ENCODE peak calls at places on chromosomes 13 and 19, in nine cellular contexts. N is lower leg skin; T is thoracic aorta; I is GM12865; M is endothelial cell; F is dorsolateral prefrontal cortex; O is CD4-positive, alpha-beta T cell; P is colonic mucosa; Y is AG09309. R is an unnamed sample.

GRCh38 chr13:39862891-39863290 is 207.4 kb downstream of the COG6 start:
- DNase-seq in F (no peak), I (no peak), N (no peak), T (no peak), M (no peak), Y (no peak), O (no peak), P (no peak), R (no peak)

GRCh38 chr13:44876782-44877324 is 112.4 kb downstream of the NUFIP1 start:
- DNase-seq in N (no peak), F (no peak), O (no peak), T (no peak), M (peak), I (peak), Y (no peak), P (no peak), R (no peak)

GRCh38 chr19:40610396-40611064 is 9.4 kb downstream of the LTBP4 start:
- DNase-seq in M (no peak), I (no peak), T (no peak), Y (no peak), F (no peak), N (no peak), O (peak), P (peak), R (no peak)

GRCh38 chr13:22357132-22357531 is 686.3 kb downstream of the FGF9 start:
- DNase-seq in P (no peak), F (no peak), M (no peak), O (no peak), I (no peak), T (no peak), Y (no peak), N (no peak), R (no peak)

GRCh38 chr19:32692727-32693061 is 1.1 kb downstream of the NUDT19 start:
- DNase-seq in N (no peak), I (peak), P (no peak), F (no peak), T (no peak), O (no peak), M (no peak), Y (no peak), R (no peak)

GRCh38 chr19:9836021-9836420 is 903 bp downstream of the PIN1 start:
- DNase-seq in Y (peak), I (peak), P (no peak), N (no peak), T (no peak), F (no peak), M (no peak), O (no peak), R (no peak)

GRCh38 chr19:51292971-51293370 is 18.5 kb upstream of the IGLON5 start:
- DNase-seq in F (peak), O (no peak), P (no peak), M (no peak), N (no peak), Y (no peak), I (no peak), T (no peak), R (no peak)

GRCh38 chr13:24178847-24179845 is 18.6 kb downstream of the SPATA13 start:
- DNase-seq in M (no peak), T (no peak), P (no peak), Y (no peak), F (no peak), N (no peak), I (no peak), O (no peak), R (no peak)

GRCh38 chr19:33507021-33507956 is 14.3 kb downstream of the PEPD start:
- DNase-seq in N (no peak), O (no peak), F (no peak), Y (no peak), T (no peak), I (no peak), M (peak), P (no peak), R (no peak)

GRCh38 chr19:43913383-43913782 is 21.7 kb downstream of the ZNF45 start:
- DNase-seq in F (no peak), N (no peak), T (no peak), Y (no peak), M (no peak), O (no peak), I (no peak), P (no peak), R (no peak)

GRCh38 chr13:26971990-26972888 is 199.4 kb downstream of the USP12 start:
- DNase-seq in Y (no peak), O (no peak), T (no peak), P (peak), M (peak), I (peak), N (no peak), F (peak), R (no peak)

GRCh38 chr19:15562861-15563260 is 52.2 kb upstream of the CYP4F8 start:
- DNase-seq in P (no peak), Y (peak), M (no peak), N (no peak), F (no peak), O (no peak), T (no peak), I (no peak), R (no peak)

GRCh38 chr19:18422530-18423191 is 3.5 kb downstream of the SSBP4 start:
- DNase-seq in F (no peak), Y (no peak), M (no peak), T (no peak), I (peak), P (no peak), N (no peak), O (no peak), R (no peak)

GRCh38 chr13:56019606-56020005 is 1121.1 kb upstream of the PRR20A start:
- DNase-seq in P (no peak), T (no peak), F (no peak), N (no peak), M (no peak), Y (no peak), I (no peak), O (no peak), R (peak)

GRCh38 chr13:79581870-79582315 is 100.9 kb downstream of the NDFIP2 start:
- DNase-seq in M (no peak), I (no peak), T (no peak), Y (no peak), F (no peak), N (peak), O (no peak), P (no peak), R (peak)

GRCh38 chr13:39132286-39132685 is 94.0 kb downstream of the NHLRC3 start:
- DNase-seq in T (no peak), O (no peak), P (no peak), F (no peak), M (no peak), N (no peak), Y (no peak), I (no peak), R (no peak)

GRCh38 chr13:71590654-71591148 is 276.3 kb downstream of the DACH1 start:
- DNase-seq in O (no peak), M (no peak), N (no peak), I (no peak), Y (no peak), T (no peak), P (no peak), F (no peak), R (no peak)

GRCh38 chr19:39497850-39498261 is 891 bp upstream of the DLL3 start:
- DNase-seq in I (peak), T (no peak), N (no peak), F (no peak), Y (no peak), P (peak), O (no peak), M (peak), R (no peak)

GRCh38 chr13:61761690-61762089 is 346.0 kb upstream of the PCDH20 start:
- DNase-seq in P (no peak), F (no peak), Y (no peak), N (no peak), I (no peak), M (no peak), O (no peak), T (no peak), R (no peak)

GRCh38 chr19:38648789-38649304 is 1.4 kb downstream of the ACTN4 start:
- DNase-seq in T (no peak), I (no peak), O (no peak), F (no peak), M (no peak), Y (no peak), P (no peak), N (no peak), R (no peak)

GRCh38 chr13:94702181-94703041 is 9.9 kb downstream of the SOX21 start:
- DNase-seq in Y (no peak), P (no peak), I (no peak), N (no peak), O (no peak), F (no peak), T (no peak), M (no peak), R (no peak)

GRCh38 chr19:6613711-6614110 is 22.8 kb upstream of the CD70 start:
- DNase-seq in P (no peak), N (no peak), I (peak), F (no peak), M (no peak), T (no peak), O (no peak), Y (peak), R (no peak)

GRCh38 chr13:112438515-112438914 is 62.4 kb downstream of the SPACA7 start:
- DNase-seq in T (no peak), O (no peak), I (no peak), M (no peak), F (no peak), P (no peak), N (no peak), Y (no peak), R (no peak)

GRCh38 chr13:105527127-105527526 is 1008.3 kb downstream of the EFNB2 start:
- DNase-seq in I (no peak), P (no peak), M (no peak), F (no peak), Y (no peak), N (no peak), T (no peak), O (no peak), R (no peak)

GRCh38 chr13:25046985-25047660 is 48.8 kb upstream of the PABPC3 start:
- DNase-seq in M (peak), Y (no peak), T (no peak), P (no peak), F (peak), I (no peak), N (no peak), O (no peak), R (no peak)

GRCh38 chr19:4304509-4305252 is at the start of gene FSD1:
- DNase-seq in P (no peak), F (peak), N (no peak), O (peak), T (no peak), M (peak), Y (no peak), I (peak), R (no peak)

GRCh38 chr19:7292950-7293794 is 1.0 kb downstream of the INSR start:
- DNase-seq in T (no peak), N (no peak), P (peak), M (peak), I (peak), Y (no peak), F (peak), O (no peak), R (no peak)

GRCh38 chr13:112346173-112346898 is 29.8 kb upstream of the SPACA7 start:
- DNase-seq in M (peak), P (no peak), F (no peak), O (no peak), Y (no peak), N (no peak), T (no peak), I (no peak), R (no peak)

GRCh38 chr19:7554990-7555864 is 19.7 kb downstream of the PNPLA6 start:
- DNase-seq in T (no peak), Y (no peak), P (peak), M (no peak), N (no peak), I (no peak), F (no peak), O (no peak), R (no peak)

GRCh38 chr13:112905086-112905485 is 63.9 kb upstream of the MCF2L start:
- DNase-seq in N (no peak), I (no peak), T (no peak), Y (no peak), M (no peak), P (no peak), F (no peak), O (no peak), R (no peak)

GRCh38 chr13:32298695-32299094 is 16.5 kb downstream of the ZAR1L start:
- DNase-seq in I (no peak), O (no peak), P (no peak), M (no peak), N (no peak), T (no peak), F (no peak), Y (no peak), R (no peak)

GRCh38 chr19:50713556-50714236 is 5.9 kb downstream of the SHANK1 start:
- DNase-seq in I (no peak), M (no peak), F (no peak), O (no peak), N (no peak), P (no peak), T (no peak), Y (no peak), R (no peak)

GRCh38 chr19:3404324-3405260 is 38.2 kb downstream of the NFIC start:
- DNase-seq in M (no peak), I (no peak), F (peak), N (peak), Y (peak), O (no peak), P (peak), T (peak), R (no peak)

GRCh38 chr13:40485611-40486517 is 180.6 kb downstream of the FOXO1 start:
- DNase-seq in I (peak), N (no peak), F (no peak), T (no peak), M (no peak), P (no peak), O (peak), Y (no peak), R (no peak)

GRCh38 chr19:35822579-35822978 is 9.9 kb upstream of the PRODH2 start:
- DNase-seq in Y (no peak), O (no peak), F (no peak), I (no peak), P (no peak), M (no peak), N (no peak), T (no peak), R (no peak)
- TF ChIP-seq CTCF in Y (no peak), O (no peak), F (no peak), I (no peak), P (no peak), M (no peak), N (no peak), T (no peak), R (no peak)

GRCh38 chr13:110683921-110684320 is 22.0 kb downstream of the CARS2 start:
- DNase-seq in I (no peak), Y (no peak), P (no peak), M (no peak), N (no peak), F (no peak), O (no peak), T (no peak), R (no peak)

GRCh38 chr13:110682746-110683145 is 23.2 kb downstream of the CARS2 start:
- DNase-seq in P (no peak), O (no peak), Y (no peak), F (no peak), N (no peak), T (no peak), I (no peak), M (no peak), R (no peak)

GRCh38 chr13:110684388-110685056 is 21.4 kb downstream of the CARS2 start:
- DNase-seq in T (no peak), P (no peak), N (no peak), F (no peak), I (no peak), Y (no peak), O (no peak), M (no peak), R (no peak)

GRCh38 chr13:110681868-110682550 is 23.9 kb downstream of the CARS2 start:
- DNase-seq in P (no peak), F (no peak), Y (no peak), T (no peak), I (no peak), O (no peak), M (no peak), N (no peak), R (no peak)

DNA sequence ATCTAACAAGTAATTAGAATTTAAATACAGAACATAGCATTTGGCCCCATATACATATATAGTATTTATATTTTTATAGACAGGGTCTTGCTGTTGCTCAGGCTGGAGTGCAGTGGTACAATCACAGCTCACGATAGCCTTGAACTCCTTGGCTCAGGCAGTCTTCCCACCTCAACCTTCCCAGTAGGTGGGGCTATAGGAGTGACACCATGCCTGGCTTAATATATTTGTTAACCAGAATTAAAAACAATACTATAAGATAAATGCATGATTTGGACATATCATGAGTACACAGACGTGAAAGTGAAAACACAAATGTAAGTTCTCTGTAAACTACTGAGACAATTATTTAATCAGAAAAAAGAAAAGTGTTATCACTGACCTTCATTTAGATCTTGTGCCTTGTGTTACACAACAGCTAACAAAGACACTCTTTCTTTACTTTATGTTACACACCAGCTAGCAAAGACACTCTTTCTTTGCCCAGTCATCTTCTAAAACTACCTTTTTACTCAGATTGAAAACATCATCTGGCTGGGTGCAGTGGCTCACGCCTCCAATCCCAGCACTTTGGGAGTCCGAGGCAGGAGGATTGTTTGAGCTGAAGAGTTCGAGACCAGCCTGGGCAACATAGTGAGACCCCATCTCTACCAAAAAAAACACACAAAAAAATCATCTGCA is 22.6 kb downstream of the CARS2 start:
- DNase-seq in M (no peak), F (no peak), Y (no peak), P (no peak), I (no peak), N (no peak), T (no peak), O (no peak), R (no peak)
- TF ChIP-seq CTCF in M (no peak), F (no peak), Y (peak), P (peak), I (no peak), N (no peak), T (no peak), O (peak), R (peak)

DNA sequence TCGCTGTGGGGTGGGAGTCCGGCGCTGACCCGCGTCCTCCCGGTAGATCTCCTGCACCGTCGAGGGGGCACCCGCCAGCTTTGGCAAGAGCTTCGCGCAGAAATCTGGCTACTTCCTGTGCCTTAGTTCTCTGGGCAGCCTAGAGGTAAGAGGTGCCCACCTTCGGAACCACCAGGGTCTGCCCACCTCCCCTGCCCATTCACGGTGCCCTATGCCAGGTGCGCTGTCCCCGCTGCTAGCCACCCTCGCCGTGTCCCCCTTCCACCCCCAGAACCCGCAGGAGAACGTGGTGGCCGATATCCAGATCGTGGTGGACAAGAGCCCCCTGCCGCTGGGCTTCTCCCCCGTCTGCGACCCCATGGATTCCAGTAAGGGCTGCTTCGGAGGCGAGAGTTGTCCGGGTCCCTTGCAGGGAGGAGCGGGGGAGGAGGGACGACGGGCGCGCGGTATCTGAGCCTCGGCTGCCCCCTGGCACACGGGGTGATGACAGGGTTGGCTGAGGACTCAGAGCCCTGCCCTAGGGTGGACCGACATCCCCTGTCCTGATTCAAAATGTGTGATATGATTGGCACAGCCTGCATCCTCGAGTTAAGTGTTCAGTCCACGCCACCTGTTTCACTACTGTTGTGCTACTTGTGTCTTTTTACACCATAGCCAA is 549 bp downstream of the MVB12A start:
- DNase-seq in T (no peak), P (peak), O (no peak), M (peak), I (peak), N (peak), Y (no peak), F (peak), R (no peak)
- TF ChIP-seq CTCF in T (no peak), P (no peak), O (no peak), M (no peak), I (no peak), N (no peak), Y (no peak), F (no peak), R (peak)

DNA sequence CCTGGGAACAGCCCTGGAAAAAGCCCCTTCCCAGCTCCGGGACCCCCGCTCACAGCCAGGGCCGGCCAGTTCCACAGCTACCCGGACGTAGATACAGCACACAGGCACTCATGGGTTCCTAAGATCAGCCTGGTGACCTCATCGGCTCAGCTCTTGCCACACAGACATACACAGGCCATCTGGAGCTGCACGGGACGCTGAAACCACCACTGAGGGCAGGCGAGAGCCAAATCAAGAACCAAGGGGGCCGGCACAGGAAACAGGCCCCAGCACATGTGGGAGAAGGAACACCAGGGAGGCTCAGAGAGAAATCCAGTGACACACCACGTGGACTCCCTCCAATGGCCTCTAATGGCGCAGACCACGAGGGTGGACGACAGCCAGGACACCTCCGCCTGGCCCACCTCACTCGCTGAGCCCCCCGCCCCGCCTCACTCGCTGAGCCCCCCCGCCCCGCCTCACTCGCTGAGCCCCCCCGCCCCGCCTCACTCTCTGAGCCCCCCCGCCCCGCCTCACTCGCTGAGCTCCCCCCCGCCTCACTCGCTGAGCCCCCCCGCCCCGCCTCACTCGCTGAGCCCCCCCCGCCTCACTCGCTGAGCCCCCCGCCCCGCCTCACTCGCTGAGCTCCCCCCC is 69.7 kb upstream of the C13orf46 start:
- DNase-seq in O (no peak), T (no peak), M (peak), Y (no peak), P (no peak), I (peak), N (peak), F (peak), R (no peak)
- TF ChIP-seq CTCF in O (no peak), T (no peak), M (no peak), Y (peak), P (no peak), I (peak), N (no peak), F (no peak), R (no peak)

GRCh38 chr13:109869312-109870237 is 83.2 kb upstream of the IRS2 start:
- DNase-seq in N (no peak), I (peak), M (no peak), T (peak), Y (peak), O (no peak), P (peak), F (peak), R (no peak)
- TF ChIP-seq CTCF in N (no peak), I (no peak), M (no peak), T (peak), Y (peak), O (no peak), P (peak), F (peak), R (no peak)

DNA sequence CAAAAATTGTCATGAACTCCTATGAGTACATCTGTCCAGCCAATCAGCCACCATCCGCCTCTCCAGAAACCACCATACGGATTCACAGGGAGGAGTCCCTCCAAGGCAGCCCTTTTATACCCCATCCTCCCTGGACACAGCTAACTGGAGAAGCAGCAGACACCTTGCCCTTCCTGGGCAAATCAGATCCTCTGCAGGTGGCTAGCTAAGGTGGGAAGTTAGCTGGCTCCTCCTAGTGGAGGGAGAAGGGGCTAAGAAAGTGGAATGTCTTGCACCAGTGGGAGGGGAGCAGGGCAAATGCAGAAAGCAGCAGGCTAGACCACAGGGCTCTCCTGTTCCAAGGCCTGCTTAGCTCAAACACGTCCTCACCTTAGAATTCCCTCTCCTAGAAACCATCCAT is 46.2 kb upstream of the UQCRFS1 start:
- DNase-seq in I (peak), O (no peak), Y (no peak), P (no peak), F (no peak), T (no peak), M (no peak), N (no peak), R (no peak)
- TF ChIP-seq CTCF in I (peak), O (no peak), Y (peak), P (no peak), F (no peak), T (no peak), M (no peak), N (no peak), R (peak)

R was measured in chondrocyte.